ENCODE peak calls at places on chromosome 4, in nine cellular contexts. L, X, C, U, I, A, S, Q and O are unnamed samples.

GRCh38 chr4:157550028-157550427 is 329.5 kb downstream of the GRIA2 start:
- DNase-seq in L (no peak), X (no peak), C (peak), U (no peak), I (no peak), A (no peak), S (no peak), Q (no peak), O (no peak)

GRCh38 chr4:92100980-92101379 is 202.8 kb upstream of the GRID2 start:
- DNase-seq in L (no peak), X (no peak), C (peak), U (no peak), I (peak), A (no peak), S (no peak), Q (no peak), O (no peak)

GRCh38 chr4:22237155-22237751 is 278.6 kb downstream of the ADGRA3 start:
- DNase-seq in L (no peak), X (no peak), C (peak), U (no peak), I (no peak), A (no peak), S (peak), Q (no peak), O (peak)

GRCh38 chr4:41307633-41308032 is 50.9 kb downstream of the UCHL1 start:
- DNase-seq in L (no peak), X (no peak), C (no peak), U (no peak), I (no peak), A (no peak), S (no peak), Q (no peak), O (no peak)

GRCh38 chr4:10866691-10867090 is 182.1 kb upstream of the CLNK start:
- DNase-seq in L (no peak), X (no peak), C (no peak), U (no peak), I (no peak), A (no peak), S (no peak), Q (no peak), O (no peak)

GRCh38 chr4:23680616-23681518 is 209.0 kb downstream of the PPARGC1A start:
- DNase-seq in L (no peak), X (peak), C (peak), U (no peak), I (no peak), A (no peak), S (no peak), Q (no peak), O (peak)

GRCh38 chr4:19983072-19983471 is 268.6 kb upstream of the SLIT2 start:
- DNase-seq in L (no peak), X (peak), C (no peak), U (no peak), I (peak), A (no peak), S (no peak), Q (peak), O (peak)

GRCh38 chr4:183254162-183254561 is 65.9 kb downstream of the CLDN22 start:
- DNase-seq in L (no peak), X (no peak), C (no peak), U (no peak), I (no peak), A (no peak), S (no peak), Q (no peak), O (no peak)

GRCh38 chr4:48047421-48047844 is 30.9 kb downstream of the NIPAL1 start:
- DNase-seq in L (no peak), X (no peak), C (peak), U (no peak), I (peak), A (peak), S (no peak), Q (no peak), O (no peak)

GRCh38 chr4:27198971-27199370 is 338.3 kb downstream of the STIM2 start:
- DNase-seq in L (no peak), X (no peak), C (no peak), U (no peak), I (no peak), A (no peak), S (no peak), Q (no peak), O (no peak)

GRCh38 chr4:76441881-76442280 is 6.9 kb downstream of the SHROOM3 start:
- DNase-seq in L (no peak), X (no peak), C (no peak), U (no peak), I (no peak), A (no peak), S (no peak), Q (no peak), O (no peak)

GRCh38 chr4:73620115-73620792 is at the start of gene RASSF6:
- DNase-seq in L (no peak), X (peak), C (peak), U (no peak), I (no peak), A (peak), S (no peak), Q (no peak), O (no peak)

GRCh38 chr4:1948232-1948631 is 60.5 kb downstream of the NELFA start:
- DNase-seq in L (no peak), X (no peak), C (no peak), U (no peak), I (no peak), A (no peak), S (no peak), Q (no peak), O (no peak)

GRCh38 chr4:38190717-38191178 is 230.6 kb downstream of the PTTG2 start:
- DNase-seq in L (peak), X (peak), C (no peak), U (no peak), I (peak), A (no peak), S (no peak), Q (peak), O (peak)

GRCh38 chr4:104262678-104263077 is 232.0 kb downstream of the CXXC4 start:
- DNase-seq in L (no peak), X (no peak), C (no peak), U (no peak), I (no peak), A (no peak), S (no peak), Q (no peak), O (no peak)

GRCh38 chr4:89137695-89138094 is 26.4 kb downstream of the TIGD2 start:
- DNase-seq in L (no peak), X (no peak), C (no peak), U (no peak), I (no peak), A (no peak), S (no peak), Q (no peak), O (no peak)

GRCh38 chr4:107897823-107898222 is 33.5 kb upstream of the CYP2U1 start:
- DNase-seq in L (no peak), X (no peak), C (no peak), U (no peak), I (no peak), A (no peak), S (no peak), Q (no peak), O (no peak)

GRCh38 chr4:150385606-150386005 is 196.3 kb upstream of the MAB21L2 start:
- DNase-seq in L (no peak), X (peak), C (peak), U (no peak), I (peak), A (no peak), S (peak), Q (peak), O (peak)

GRCh38 chr4:10321931-10322330 is 135.3 kb downstream of the ZNF518B start:
- DNase-seq in L (no peak), X (no peak), C (no peak), U (no peak), I (no peak), A (no peak), S (no peak), Q (no peak), O (no peak)

GRCh38 chr4:138297743-138298405 is 55.7 kb upstream of the SLC7A11 start:
- DNase-seq in L (no peak), X (no peak), C (no peak), U (no peak), I (no peak), A (no peak), S (no peak), Q (no peak), O (peak)

GRCh38 chr4:117447925-117448324 is 362.5 kb upstream of the TRAM1L1 start:
- DNase-seq in L (no peak), X (no peak), C (peak), U (no peak), I (no peak), A (no peak), S (no peak), Q (no peak), O (no peak)

GRCh38 chr4:189377576-189377975 is 563.1 kb upstream of the FRG1 start:
- DNase-seq in L (no peak), X (no peak), C (no peak), U (no peak), I (no peak), A (no peak), S (no peak), Q (no peak), O (no peak)

GRCh38 chr4:54872246-54872645 is 214.5 kb downstream of the KIT start:
- DNase-seq in L (no peak), X (peak), C (no peak), U (no peak), I (no peak), A (no peak), S (no peak), Q (no peak), O (peak)